ENCODE peak calls at places on chromosomes 5 and 9, in five cellular contexts. Z, R, X, W and T are unnamed samples.

GRCh38 chr5:175148773-175149172 is 295.2 kb downstream of the DRD1 start:
- DNase-seq in R (no peak), X (no peak), Z (no peak), W (no peak), T (no peak)

GRCh38 chr9:121757286-121757595 is 105.8 kb downstream of the DAB2IP start:
- DNase-seq in R (no peak), Z (no peak), X (no peak), W (no peak), T (no peak)

GRCh38 chr5:100479079-100479688 is 56.0 kb upstream of the FAM174A start:
- DNase-seq in R (peak; percentile 30), W (no peak), Z (no peak), X (no peak), T (no peak)

GRCh38 chr5:116668361-116668760 is 93.7 kb upstream of the SEMA6A start:
- DNase-seq in X (no peak), R (no peak), Z (no peak), W (no peak), T (no peak)

GRCh38 chr9:34957492-34958410 is at the start of gene PHF24:
- DNase-seq in X (no peak), Z (peak; percentile 33), R (peak; percentile 46), W (no peak), T (no peak)

GRCh38 chr9:113701741-113702422 is 174.2 kb upstream of the ZNF618 start:
- DNase-seq in R (no peak), X (no peak), Z (no peak), W (no peak), T (no peak)

GRCh38 chr9:130985029-130985428 is 23.9 kb upstream of the LAMC3 start:
- DNase-seq in W (no peak), Z (no peak), R (no peak), X (no peak), T (no peak)

GRCh38 chr5:14667290-14667689 is 2.8 kb downstream of the OTULIN start:
- DNase-seq in R (no peak), Z (no peak), W (no peak), X (no peak), T (no peak)

GRCh38 chr9:132486706-132487350 is 76.8 kb downstream of the CFAP77 start:
- DNase-seq in W (no peak), X (no peak), R (no peak), Z (peak; percentile 32), T (no peak)

GRCh38 chr5:130541617-130542221 is 623.3 kb downstream of the HINT1 start:
- DNase-seq in W (peak; percentile 54), Z (no peak), X (peak; percentile 78), R (no peak), T (no peak)

GRCh38 chr5:66891184-66891925 is 295.2 kb downstream of the MAST4 start:
- DNase-seq in R (no peak), W (peak; percentile 45), X (no peak), Z (no peak), T (no peak)

GRCh38 chr9:18371621-18372020 is 102.3 kb upstream of the ADAMTSL1 start:
- DNase-seq in R (no peak), X (no peak), W (no peak), Z (no peak), T (no peak)

GRCh38 chr5:132205385-132206125 is 22.1 kb downstream of the P4HA2 start:
- DNase-seq in Z (no peak), X (no peak), W (no peak), R (peak; percentile 52), T (no peak)

GRCh38 chr5:17180957-17181723 is 36.3 kb upstream of the BASP1 start:
- DNase-seq in Z (no peak), R (no peak), W (peak; percentile 67), X (peak; percentile 100), T (no peak)

GRCh38 chr9:16252631-16253030 is 617.8 kb downstream of the BNC2 start:
- DNase-seq in X (no peak), Z (no peak), R (no peak), W (no peak), T (no peak)

GRCh38 chr5:164153469-164154172 is 648.2 kb downstream of the MAT2B start:
- DNase-seq in W (no peak), R (no peak), X (no peak), Z (no peak), T (no peak)

GRCh38 chr5:67971223-67971830 is 244.2 kb upstream of the PIK3R1 start:
- DNase-seq in Z (no peak), X (no peak), R (no peak), W (no peak), T (no peak)

GRCh38 chr5:2908086-2908485 is 156.6 kb upstream of the IRX2 start:
- DNase-seq in X (no peak), Z (no peak), W (no peak), R (no peak), T (no peak)

GRCh38 chr5:109694451-109694891 is 4.7 kb downstream of the MAN2A1 start:
- DNase-seq in X (no peak), R (no peak), W (no peak), Z (no peak), T (no peak)

GRCh38 chr5:81544351-81545001 is 150.5 kb upstream of the ACOT12 start:
- DNase-seq in Z (no peak), R (no peak), X (no peak), W (no peak), T (no peak)

GRCh38 chr9:30103647-30104394 is 2280.6 kb upstream of the ACO1 start:
- DNase-seq in W (no peak), X (no peak), R (no peak), Z (no peak), T (no peak)

GRCh38 chr5:151557466-151557865 is 33.7 kb downstream of the FAT2 start:
- DNase-seq in R (no peak), W (no peak), Z (no peak), X (no peak), T (no peak)

GRCh38 chr5:174328626-174329299 is 283.3 kb downstream of the NSG2 start:
- DNase-seq in R (no peak), X (no peak), W (no peak), Z (no peak), T (no peak)

GRCh38 chr5:17928571-17928970 is 294.3 kb downstream of the TAF11L14 start:
- DNase-seq in W (no peak), R (no peak), X (no peak), Z (no peak), T (no peak)

GRCh38 chr9:127158995-127159801 is 36.8 kb upstream of the ANGPTL2 start:
- DNase-seq in W (peak; percentile 86), R (no peak), X (peak; percentile 75), Z (no peak), T (peak; percentile 69)

GRCh38 chr9:127154003-127154389 is 31.6 kb upstream of the ANGPTL2 start:
- DNase-seq in R (no peak), Z (no peak), X (no peak), W (no peak), T (no peak)

GRCh38 chr9:127155314-127155713 is 32.9 kb upstream of the ANGPTL2 start:
- DNase-seq in R (no peak), Z (no peak), W (no peak), X (no peak), T (no peak)

GRCh38 chr9:127153484-127153883 is 31.0 kb upstream of the ANGPTL2 start:
- DNase-seq in Z (no peak), R (no peak), W (no peak), X (no peak), T (no peak)

DNA sequence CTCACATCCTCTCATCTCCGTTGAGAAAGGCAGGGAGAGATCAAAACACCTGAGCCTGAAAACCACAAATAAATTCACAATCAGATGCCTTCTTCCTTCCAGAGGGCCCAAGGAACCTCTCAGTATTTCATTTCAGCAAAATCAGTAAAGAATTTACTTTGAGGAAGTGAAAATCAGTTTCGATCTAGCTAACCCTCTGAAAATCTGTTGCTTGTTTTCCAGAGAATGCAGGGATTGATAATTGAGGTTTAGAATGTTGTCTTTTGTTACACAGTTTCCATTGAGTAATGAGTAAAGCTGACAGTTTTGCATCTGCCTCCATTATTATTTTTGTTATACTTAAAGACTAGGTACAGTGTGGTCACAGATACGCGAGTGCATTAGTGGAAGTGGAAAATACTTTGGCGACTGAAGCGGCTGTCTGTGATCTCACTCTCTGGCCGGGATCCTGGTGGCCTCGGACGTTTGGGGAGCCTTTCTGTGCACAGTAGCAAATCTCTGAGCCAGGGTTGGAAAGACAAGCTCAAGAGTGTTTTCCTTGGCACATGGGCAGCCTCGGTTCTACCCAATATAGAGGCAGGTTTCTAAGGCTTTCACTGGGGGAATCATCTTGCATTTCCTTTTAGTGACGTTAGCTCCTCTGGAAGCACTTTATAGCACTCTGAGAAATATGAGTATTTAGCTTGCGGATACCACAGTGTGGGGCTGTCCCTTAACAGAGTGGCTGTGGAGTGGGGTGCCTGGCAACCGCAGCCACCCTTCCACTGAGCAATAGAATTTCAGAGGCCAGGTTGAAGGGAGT is 32.2 kb upstream of the ANGPTL2 start:
- DNase-seq in W (no peak), R (peak; percentile 64), Z (no peak), X (peak; percentile 68), T (peak; percentile 57)
- TF ChIP-seq CTCF in W (no peak), R (no peak), Z (no peak), X (no peak), T (no peak)

GRCh38 chr9:738209-738915 is 103.1 kb upstream of the DMRT1 start:
- DNase-seq in Z (no peak), W (peak; percentile 89), X (peak; percentile 80), R (no peak), T (no peak)

GRCh38 chr9:742104-742503 is 99.4 kb upstream of the DMRT1 start:
- DNase-seq in Z (no peak), X (no peak), R (no peak), W (no peak), T (no peak)

GRCh38 chr9:737400-738120 is 103.9 kb upstream of the DMRT1 start:
- DNase-seq in Z (no peak), R (no peak), W (no peak), X (no peak), T (no peak)

GRCh38 chr9:742914-743594 is 98.4 kb upstream of the DMRT1 start:
- DNase-seq in W (no peak), R (no peak), X (no peak), Z (no peak), T (no peak)

DNA sequence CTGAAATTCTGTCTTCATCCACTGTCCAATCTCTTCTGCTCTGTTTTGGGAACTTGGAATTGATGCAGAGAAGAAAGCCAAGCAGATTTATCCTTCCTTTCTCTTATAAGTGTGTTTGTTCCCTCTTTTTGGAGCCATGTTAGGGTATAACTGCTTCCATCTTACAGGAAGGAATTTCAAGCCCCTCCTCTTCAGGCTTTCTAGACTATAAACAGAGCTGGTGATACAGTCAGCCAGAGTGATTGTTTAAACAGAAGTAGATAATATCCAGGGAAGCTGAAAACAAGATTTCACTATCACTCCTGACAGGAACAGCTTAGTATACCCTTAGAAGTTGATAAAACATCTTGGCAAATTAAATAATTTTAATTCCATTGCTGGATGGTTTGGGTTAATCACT is 102.1 kb upstream of the DMRT1 start:
- DNase-seq in X (no peak), Z (no peak), R (no peak), W (no peak), T (no peak)
- TF ChIP-seq CTCF in X (no peak), Z (no peak), R (no peak), W (no peak), T (no peak)

GRCh38 chr5:36692791-36693763 is 86.7 kb downstream of the SLC1A3 start:
- DNase-seq in R (peak; percentile 82), Z (peak; percentile 28), W (no peak), X (peak; percentile 66), T (peak; percentile 80)
- TF ChIP-seq CTCF in R (peak; percentile 85), Z (no peak), W (peak; percentile 85), X (peak; percentile 88), T (peak; percentile 81)

DNA sequence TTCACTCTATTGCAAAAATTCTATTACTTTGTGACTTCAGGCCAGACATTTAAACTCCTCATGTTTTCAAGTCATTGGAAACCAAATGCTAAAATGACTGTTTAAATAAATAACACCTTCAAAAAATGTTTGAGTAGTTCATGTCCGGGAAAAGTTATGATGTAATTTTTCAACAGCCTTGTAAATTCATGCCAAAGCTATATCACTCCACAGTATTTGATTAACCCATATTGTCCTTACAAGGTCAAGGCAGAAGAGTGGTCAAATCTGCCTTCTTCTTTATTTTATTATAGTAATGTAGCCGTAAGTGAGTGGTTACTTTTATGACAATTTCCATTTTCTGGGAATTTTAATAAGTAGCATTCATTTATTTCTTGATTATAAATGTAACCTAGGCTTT is 72.8 kb downstream of the ADCY2 start:
- DNase-seq in W (no peak), Z (no peak), X (no peak), R (no peak), T (no peak)
- TF ChIP-seq CTCF in W (no peak), Z (no peak), X (no peak), R (no peak), T (no peak)